ENCODE peak calls at places on chromosomes 1 and 21, in five cellular contexts. M, Z, A, N and S are unnamed samples.

GRCh38 chr1:170483041-170483440 is 48.9 kb upstream of the GORAB start:
- DNase-seq in Z (no peak), N (peak; percentile 86), M (no peak), A (no peak), S (no peak)

GRCh38 chr1:175172503-175172902 is 20.1 kb downstream of the KIAA0040 start:
- DNase-seq in Z (no peak), N (no peak), M (no peak), A (no peak), S (no peak)

GRCh38 chr1:70907563-70908310 is 139.9 kb downstream of the PTGER3 start:
- DNase-seq in M (no peak), N (no peak), Z (no peak), A (no peak), S (no peak)

GRCh38 chr1:56617141-56617540 is 28.0 kb upstream of the PRKAA2 start:
- DNase-seq in Z (no peak), M (no peak), N (no peak), A (no peak), S (no peak)

GRCh38 chr1:201774224-201774982 is 54.6 kb upstream of the IPO9 start:
- DNase-seq in A (no peak), Z (no peak), M (no peak), N (peak; percentile 83), S (no peak)

GRCh38 chr1:8873001-8873400 is 5.5 kb downstream of the ENO1 start:
- DNase-seq in Z (no peak), M (no peak), N (no peak), A (no peak), S (no peak)

GRCh38 chr1:209630383-209631219 is 21.6 kb downstream of the LAMB3 start:
- DNase-seq in Z (no peak), M (no peak), A (no peak), N (no peak), S (no peak)

GRCh38 chr1:7650801-7651200 is 120.3 kb upstream of the VAMP3 start:
- DNase-seq in A (no peak), N (no peak), M (no peak), Z (peak; percentile 82), S (no peak)

GRCh38 chr1:89743788-89744187 is 77.0 kb upstream of the LRRC8D start:
- DNase-seq in Z (no peak), M (no peak), N (peak; percentile 49), A (no peak), S (no peak)

GRCh38 chr1:232728507-232729263 is 76.5 kb upstream of the MAP10 start:
- DNase-seq in N (peak; percentile 89), A (no peak), Z (no peak), M (no peak), S (no peak)

GRCh38 chr1:25030674-25031589 is 100.9 kb upstream of the RUNX3 start:
- DNase-seq in N (no peak), M (no peak), A (no peak), Z (no peak), S (peak; percentile 73)

GRCh38 chr21:32329331-32329730 is 30.7 kb downstream of the MRAP start:
- DNase-seq in N (peak; percentile 88), M (peak; percentile 30), A (no peak), Z (no peak), S (no peak)

GRCh38 chr1:154276797-154277196 is 4.4 kb downstream of the HAX1 start:
- DNase-seq in M (no peak), Z (no peak), A (no peak), N (no peak), S (no peak)

GRCh38 chr1:156276532-156276931 is 6.1 kb downstream of the SMG5 start:
- DNase-seq in M (no peak), A (no peak), Z (no peak), N (peak; percentile 70), S (no peak)

GRCh38 chr1:209611771-209612570 is 28.5 kb downstream of the CAMK1G start:
- DNase-seq in N (no peak), M (peak; percentile 37), Z (no peak), A (no peak), S (no peak)

GRCh38 chr1:12436817-12437599 is 181.0 kb downstream of the DHRS3 start:
- DNase-seq in N (peak; percentile 68), M (no peak), Z (no peak), A (no peak), S (no peak)

GRCh38 chr21:45432575-45433255 is 27.8 kb downstream of the COL18A1 start:
- DNase-seq in Z (no peak), N (no peak), A (no peak), M (no peak), S (no peak)

GRCh38 chr21:43907751-43908150 is 42.7 kb downstream of the AGPAT3 start:
- DNase-seq in N (no peak), M (no peak), A (no peak), Z (no peak), S (no peak)

GRCh38 chr21:33232640-33233039 is 2.9 kb downstream of the IFNAR2 start:
- DNase-seq in N (no peak), M (no peak), A (no peak), Z (no peak), S (no peak)

GRCh38 chr1:12549106-12549459 is 68.9 kb downstream of the DHRS3 start:
- DNase-seq in M (peak; percentile 86), Z (peak; percentile 49), A (peak; percentile 82), N (peak; percentile 51), S (no peak)

GRCh38 chr21:21151231-21151630 is 153.0 kb downstream of the NCAM2 start:
- DNase-seq in M (no peak), Z (no peak), A (no peak), N (no peak), S (no peak)

GRCh38 chr1:16614361-16615252 is 1.2 kb upstream of the NBPF1 start:
- DNase-seq in A (peak; percentile 38), N (no peak), M (no peak), Z (peak; percentile 46), S (peak; percentile 52)

GRCh38 chr1:10286244-10286643 is 75.9 kb downstream of the KIF1B start:
- DNase-seq in N (peak; percentile 12), Z (no peak), A (no peak), M (no peak), S (no peak)

GRCh38 chr1:53781654-53782053 is 42.7 kb upstream of the GLIS1 start:
- DNase-seq in M (no peak), N (peak; percentile 80), A (no peak), Z (no peak), S (no peak)

GRCh38 chr1:197399691-197400521 is 131.9 kb downstream of the CRB1 start:
- DNase-seq in A (no peak), Z (no peak), N (peak; percentile 37), M (no peak), S (peak; percentile 39)

GRCh38 chr1:204359474-204360255 is at the start of gene PLEKHA6:
- DNase-seq in N (peak; percentile 52), Z (no peak), A (peak; percentile 41), M (peak; percentile 49), S (no peak)

GRCh38 chr1:40039245-40039756 is 1.2 kb upstream of the CAP1 start:
- DNase-seq in N (peak; percentile 44), A (no peak), M (no peak), Z (no peak), S (no peak)

GRCh38 chr1:16718908-16719533 is 21.3 kb upstream of the RNU1-4 start:
- DNase-seq in N (no peak), M (peak; percentile 9), A (no peak), Z (no peak), S (peak; percentile 45)

GRCh38 chr1:36224537-36225297 is 474 bp downstream of the THRAP3 start:
- DNase-seq in Z (peak; percentile 88), M (peak; percentile 79), A (no peak), N (peak; percentile 89), S (peak; percentile 82)

GRCh38 chr1:100609849-100610248 is 71.9 kb downstream of the GPR88 start:
- DNase-seq in N (no peak), Z (no peak), M (no peak), A (no peak), S (no peak)

GRCh38 chr1:198588845-198589244 is 48.4 kb upstream of the ATP6V1G3 start:
- DNase-seq in A (no peak), N (no peak), M (no peak), Z (no peak), S (no peak)

DNA sequence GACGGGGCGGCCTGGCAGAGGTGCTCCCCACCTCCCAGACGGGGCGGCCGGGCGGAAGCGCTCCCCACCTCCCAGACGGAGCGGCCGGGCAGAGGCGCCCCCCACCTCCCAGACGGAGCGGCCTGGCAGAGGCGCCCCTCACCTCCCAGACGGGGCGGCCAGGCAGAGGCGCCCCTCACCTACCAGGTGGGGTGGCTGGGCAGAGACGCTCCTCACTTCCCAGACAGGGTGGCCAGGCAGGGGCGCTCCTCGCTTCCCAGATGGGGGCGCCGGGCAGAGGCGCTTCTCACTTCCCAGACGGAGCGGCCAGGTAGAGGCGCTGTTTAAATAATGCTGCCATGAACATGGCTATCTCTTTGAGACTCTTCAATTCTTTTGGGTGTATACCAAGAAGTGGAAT is 43.7 kb upstream of the ATP6V1G3 start:
- DNase-seq in N (no peak), A (no peak), Z (no peak), M (no peak), S (no peak)
- TF ChIP-seq CTCF in N (no peak), A (no peak), Z (no peak), M (no peak), S (no peak)

GRCh38 chr1:176802316-176802715 is 339.3 kb downstream of the PAPPA2 start:
- DNase-seq in N (no peak), M (no peak), Z (no peak), A (no peak), S (no peak)

GRCh38 chr1:176800978-176801552 is 338.1 kb downstream of the PAPPA2 start:
- DNase-seq in Z (no peak), A (no peak), M (no peak), N (no peak), S (no peak)

GRCh38 chr1:176796583-176796982 is 333.6 kb downstream of the PAPPA2 start:
- DNase-seq in A (no peak), N (no peak), M (no peak), Z (no peak), S (no peak)

GRCh38 chr1:176801553-176802020 is 338.6 kb downstream of the PAPPA2 start:
- DNase-seq in Z (no peak), N (peak; percentile 49), M (peak; percentile 15), A (peak; percentile 14), S (no peak)

GRCh38 chr1:176799327-176799726 is 336.4 kb downstream of the PAPPA2 start:
- DNase-seq in N (no peak), M (no peak), Z (no peak), A (no peak), S (no peak)
- TF ChIP-seq CTCF in N (no peak), M (no peak), Z (no peak), A (no peak), S (no peak)

GRCh38 chr1:192913683-192914082 is 104.8 kb downstream of the RGS2 start:
- DNase-seq in M (no peak), N (no peak), A (peak; percentile 38), Z (no peak), S (no peak)
- TF ChIP-seq CTCF in M (no peak), N (no peak), A (no peak), Z (no peak), S (no peak)

GRCh38 chr1:3481836-3482589 is 27.5 kb downstream of the ARHGEF16 start:
- DNase-seq in Z (no peak), N (peak; percentile 13), M (no peak), A (no peak), S (no peak)

GRCh38 chr1:3481046-3481445 is 26.6 kb downstream of the ARHGEF16 start:
- DNase-seq in A (no peak), N (no peak), Z (no peak), M (no peak), S (no peak)

GRCh38 chr1:3483801-3484444 is 29.5 kb downstream of the ARHGEF16 start:
- DNase-seq in A (no peak), N (peak; percentile 25), M (peak; percentile 44), Z (no peak), S (peak; percentile 79)

GRCh38 chr1:3483380-3483779 is 28.9 kb downstream of the ARHGEF16 start:
- DNase-seq in A (no peak), M (no peak), Z (no peak), N (no peak), S (no peak)

GRCh38 chr1:3482590-3482899 is 28.1 kb downstream of the ARHGEF16 start:
- DNase-seq in A (no peak), N (no peak), M (no peak), Z (no peak), S (no peak)
- TF ChIP-seq CTCF in A (no peak), N (peak; percentile 28), M (no peak), Z (no peak), S (no peak)